ENCODE peak calls at places on chromosomes 4 and X, in nine cellular contexts. K, R, M, J, T, N, Y, O and W are unnamed samples.

GRCh38 chr4:43089730-43090129 is 197.2 kb downstream of the GRXCR1 start:
- DNase-seq in K (peak), R (no peak), M (no peak), J (no peak), T (no peak), N (no peak), Y (no peak), O (no peak), W (no peak)

GRCh38 chr4:24495388-24495787 is 89.0 kb downstream of the DHX15 start:
- DNase-seq in K (no peak), R (no peak), M (no peak), J (no peak), T (no peak), N (no peak), Y (no peak), O (no peak), W (no peak)

GRCh38 chrX:155923200-155923599 is 42.1 kb downstream of the VAMP7 start:
- DNase-seq in K (no peak), R (no peak), M (no peak), J (no peak), T (no peak), N (no peak), Y (no peak), O (no peak), W (no peak)

GRCh38 chr4:143473334-143474126 is 40.0 kb upstream of the SMARCA5 start:
- DNase-seq in K (no peak), R (no peak), M (no peak), J (no peak), T (no peak), N (no peak), Y (no peak), O (no peak), W (no peak)

GRCh38 chr4:83150563-83151330 is 36.2 kb upstream of the PLAC8 start:
- DNase-seq in K (no peak), R (no peak), M (no peak), J (peak), T (no peak), N (no peak), Y (no peak), O (no peak), W (no peak)

GRCh38 chr4:86132459-86132858 is 227.4 kb downstream of the MAPK10 start:
- DNase-seq in K (no peak), R (no peak), M (no peak), J (no peak), T (no peak), N (no peak), Y (no peak), O (no peak), W (no peak)

GRCh38 chr4:80362578-80363181 is 27.1 kb downstream of the CFAP299 start:
- DNase-seq in K (no peak), R (peak), M (peak), J (peak), T (no peak), N (no peak), Y (no peak), O (peak), W (no peak)

GRCh38 chr4:96352051-96352517 is 512.2 kb downstream of the PDHA2 start:
- DNase-seq in K (no peak), R (no peak), M (peak), J (peak), T (no peak), N (no peak), Y (no peak), O (no peak), W (no peak)

GRCh38 chr4:951594-952468 is 19.6 kb downstream of the TMEM175 start:
- DNase-seq in K (peak), R (no peak), M (peak), J (no peak), T (no peak), N (no peak), Y (peak), O (no peak), W (peak)

GRCh38 chr4:77145806-77146425 is 11.1 kb upstream of the CCNG2 start:
- DNase-seq in K (no peak), R (no peak), M (no peak), J (no peak), T (no peak), N (no peak), Y (no peak), O (no peak), W (no peak)

GRCh38 chr4:20254517-20255250 is 3.0 kb downstream of the SLIT2 start:
- DNase-seq in K (peak), R (no peak), M (no peak), J (no peak), T (peak), N (no peak), Y (peak), O (no peak), W (no peak)

GRCh38 chr4:2303686-2304320 is 41.9 kb upstream of the MXD4 start:
- DNase-seq in K (peak), R (no peak), M (peak), J (no peak), T (no peak), N (no peak), Y (no peak), O (no peak), W (no peak)

GRCh38 chr4:76059750-76060149 is 14.8 kb upstream of the ART3 start:
- DNase-seq in K (no peak), R (no peak), M (no peak), J (no peak), T (no peak), N (no peak), Y (no peak), O (no peak), W (no peak)

GRCh38 chr4:36011381-36011780 is 232.9 kb downstream of the ARAP2 start:
- DNase-seq in K (no peak), R (no peak), M (no peak), J (no peak), T (no peak), N (no peak), Y (no peak), O (no peak), W (no peak)

GRCh38 chrX:1449581-1450149 is 3.0 kb downstream of the ASMTL start:
- DNase-seq in K (no peak), R (no peak), M (no peak), J (no peak), T (no peak), N (no peak), Y (no peak), O (no peak), W (no peak)

GRCh38 chrX:19964017-19964710 is 26.7 kb downstream of the BCLAF3 start:
- DNase-seq in K (no peak), R (no peak), M (no peak), J (no peak), T (no peak), N (no peak), Y (no peak), O (no peak), W (no peak)

GRCh38 chr4:111602848-111603247 is 542.4 kb upstream of the FAM241A start:
- DNase-seq in K (no peak), R (no peak), M (no peak), J (peak), T (no peak), N (no peak), Y (no peak), O (no peak), W (no peak)

GRCh38 chr4:1478766-1479355 is 72.6 kb upstream of the NKX1-1 start:
- DNase-seq in K (peak), R (no peak), M (no peak), J (no peak), T (no peak), N (no peak), Y (peak), O (no peak), W (peak)

GRCh38 chrX:19760841-19761512 is 126.4 kb downstream of the SH3KBP1 start:
- DNase-seq in K (no peak), R (no peak), M (no peak), J (no peak), T (no peak), N (no peak), Y (no peak), O (no peak), W (no peak)

GRCh38 chr4:16626945-16627344 is 271.5 kb downstream of the LDB2 start:
- DNase-seq in K (no peak), R (peak), M (no peak), J (no peak), T (peak), N (no peak), Y (no peak), O (peak), W (no peak)

GRCh38 chrX:78527818-78528217 is 131.3 kb downstream of the RTL3 start:
- DNase-seq in K (no peak), R (no peak), M (no peak), J (no peak), T (no peak), N (no peak), Y (no peak), O (no peak), W (no peak)

GRCh38 chr4:73257242-73257994 is 1.2 kb downstream of the ANKRD17 start:
- DNase-seq in K (peak), R (peak), M (peak), J (peak), T (peak), N (peak), Y (peak), O (peak), W (peak)

GRCh38 chr4:86959588-86960500 is 25.0 kb downstream of the AFF1 start:
- DNase-seq in K (no peak), R (no peak), M (no peak), J (no peak), T (no peak), N (no peak), Y (no peak), O (no peak), W (no peak)

GRCh38 chr4:148200960-148201359 is 241.3 kb downstream of the NR3C2 start:
- DNase-seq in K (no peak), R (no peak), M (no peak), J (no peak), T (no peak), N (no peak), Y (no peak), O (no peak), W (no peak)

GRCh38 chr4:159077702-159078495 is 25.0 kb upstream of the RAPGEF2 start:
- DNase-seq in K (no peak), R (no peak), M (no peak), J (no peak), T (no peak), N (no peak), Y (no peak), O (no peak), W (no peak)

GRCh38 chrX:15465896-15466651 is 27.1 kb downstream of the PIR start:
- DNase-seq in K (no peak), R (no peak), M (no peak), J (no peak), T (no peak), N (no peak), Y (no peak), O (no peak), W (no peak)

GRCh38 chrX:96566856-96567255 is 117.8 kb upstream of the DIAPH2 start:
- DNase-seq in K (no peak), R (no peak), M (no peak), J (no peak), T (no peak), N (no peak), Y (no peak), O (no peak), W (no peak)

GRCh38 chr4:112060212-112060611 is 85.0 kb upstream of the FAM241A start:
- DNase-seq in K (no peak), R (no peak), M (no peak), J (peak), T (no peak), N (no peak), Y (no peak), O (no peak), W (no peak)

GRCh38 chr4:4386736-4387392 is at the start of gene NSG1:
- DNase-seq in K (no peak), R (no peak), M (no peak), J (peak), T (peak), N (peak), Y (peak), O (no peak), W (no peak)

GRCh38 chrX:15399901-15400500 is 15.8 kb upstream of the VEGFD start:
- DNase-seq in K (no peak), R (no peak), M (no peak), J (no peak), T (no peak), N (no peak), Y (no peak), O (no peak), W (no peak)

GRCh38 chr4:14415146-14415545 is 587.1 kb upstream of the CPEB2 start:
- DNase-seq in K (no peak), R (no peak), M (no peak), J (no peak), T (no peak), N (no peak), Y (no peak), O (no peak), W (no peak)

GRCh38 chrX:131778269-131779218 is 234.7 kb downstream of the OR13H1 start:
- DNase-seq in K (no peak), R (no peak), M (peak), J (no peak), T (peak), N (no peak), Y (peak), O (peak), W (no peak)

GRCh38 chr4:55458164-55458563 is 62.4 kb downstream of the TMEM165 start:
- DNase-seq in K (no peak), R (no peak), M (no peak), J (no peak), T (no peak), N (no peak), Y (no peak), O (no peak), W (no peak)

GRCh38 chr4:154741877-154742851 is 1.6 kb upstream of the LRAT start:
- DNase-seq in K (no peak), R (no peak), M (no peak), J (no peak), T (no peak), N (no peak), Y (no peak), O (no peak), W (no peak)

GRCh38 chr4:82515705-82516104 is 46.1 kb downstream of the TMEM150C start:
- DNase-seq in K (no peak), R (peak), M (no peak), J (no peak), T (peak), N (no peak), Y (no peak), O (peak), W (no peak)

GRCh38 chrX:104137496-104137895 is 19.3 kb downstream of the SLC25A53 start:
- DNase-seq in K (no peak), R (no peak), M (no peak), J (no peak), T (no peak), N (no peak), Y (no peak), O (no peak), W (no peak)

GRCh38 chr4:17932041-17932440 is 89.5 kb downstream of the LCORL start:
- DNase-seq in K (no peak), R (no peak), M (no peak), J (no peak), T (no peak), N (no peak), Y (no peak), O (no peak), W (no peak)

GRCh38 chr4:137376312-137376711 is 156.0 kb downstream of the PCDH18 start:
- DNase-seq in K (no peak), R (no peak), M (no peak), J (no peak), T (no peak), N (no peak), Y (no peak), O (no peak), W (no peak)

GRCh38 chrX:53093177-53093655 is 726 bp upstream of the KANTR start:
- DNase-seq in K (peak), R (no peak), M (peak), J (peak), T (peak), N (peak), Y (peak), O (no peak), W (peak)